ENCODE peak calls at places on chromosomes 1 and 21, in seven cellular contexts. X is stomach, U is SK-N-SH, F is A549, G is esophagus muscularis mucosa, H is tibial nerve, N is ovary. I is an unnamed sample.

GRCh38 chr1:173050865-173051264 is at the start of gene TNFSF18:
- DNase-seq in X (no peak), U (no peak), F (no peak), G (no peak), H (no peak), N (no peak), I (no peak)

GRCh38 chr1:44950892-44951291 is 35.5 kb downstream of the EIF2B3 start:
- DNase-seq in X (no peak), U (no peak), F (no peak), G (no peak), H (no peak), N (no peak), I (no peak)

GRCh38 chr21:38314534-38314933 is 57.7 kb downstream of the KCNJ15 start:
- DNase-seq in X (no peak), U (no peak), F (no peak), G (no peak), H (no peak), N (no peak), I (no peak)

GRCh38 chr1:183871568-183871967 is 66.6 kb downstream of the RGL1 start:
- DNase-seq in X (no peak), U (no peak), F (no peak), G (no peak), H (no peak), N (no peak), I (no peak)

GRCh38 chr1:15412843-15413242 is 3.2 kb downstream of the EFHD2 start:
- DNase-seq in X (peak; percentile 81), U (no peak), F (no peak), G (no peak), H (no peak), N (peak; percentile 30), I (no peak)

GRCh38 chr1:20069932-20070331 is at the start of gene PLA2G5:
- DNase-seq in X (no peak), U (no peak), F (no peak), G (peak; percentile 92), H (no peak), N (peak; percentile 64), I (peak; percentile 86)

GRCh38 chr1:66331641-66332523 is 202.1 kb upstream of the SGIP1 start:
- DNase-seq in X (peak; percentile 60), U (peak; percentile 23), F (peak; percentile 78), G (peak; percentile 93), H (peak; percentile 24), N (peak; percentile 51), I (peak; percentile 82)

GRCh38 chr1:53410100-53410541 is 49.1 kb upstream of the DMRTB1 start:
- DNase-seq in X (no peak), U (peak; percentile 79), F (no peak), G (no peak), H (no peak), N (no peak), I (peak; percentile 39)

GRCh38 chr21:32099812-32100416 is 178.9 kb downstream of the MIS18A start:
- DNase-seq in X (no peak), U (peak; percentile 40), F (no peak), G (no peak), H (no peak), N (no peak), I (no peak)

GRCh38 chr1:44236873-44237272 is 23.6 kb downstream of the DMAP1 start:
- DNase-seq in X (no peak), U (no peak), F (no peak), G (no peak), H (no peak), N (no peak), I (peak; percentile 58)

GRCh38 chr1:200379431-200379755 is 30.4 kb downstream of the ZNF281 start:
- DNase-seq in X (no peak), U (peak; percentile 7), F (peak; percentile 81), G (no peak), H (no peak), N (no peak), I (no peak)

GRCh38 chr1:158496379-158496778 is 24.4 kb downstream of the OR10R2 start:
- DNase-seq in X (no peak), U (no peak), F (no peak), G (no peak), H (no peak), N (no peak), I (no peak)

GRCh38 chr1:102550729-102551384 is 554.1 kb upstream of the OLFM3 start:
- DNase-seq in X (no peak), U (no peak), F (no peak), G (no peak), H (no peak), N (no peak), I (no peak)

GRCh38 chr1:28208818-28209441 is 23.9 kb downstream of the DNAJC8 start:
- DNase-seq in X (peak; percentile 65), U (peak; percentile 59), F (peak; percentile 42), G (no peak), H (no peak), N (no peak), I (no peak)

DNA sequence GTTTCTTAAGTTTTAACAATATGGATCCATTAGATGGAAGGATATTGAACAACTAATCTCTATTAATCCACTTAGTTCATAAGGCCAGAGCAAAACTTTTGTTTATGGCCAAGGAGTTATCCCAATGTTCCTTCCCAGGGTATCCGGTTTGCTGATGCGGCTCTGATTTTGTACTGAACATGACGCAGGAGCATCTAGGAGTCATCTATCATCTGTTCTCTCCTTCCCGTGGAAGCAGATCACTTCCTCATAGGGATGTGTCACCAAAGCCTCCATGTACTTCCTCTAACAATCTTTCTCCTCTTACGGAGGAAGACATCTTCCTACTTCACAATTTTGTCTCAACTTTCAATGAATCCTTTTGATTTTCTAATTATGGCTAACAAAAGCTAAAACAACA is 206.6 kb downstream of the APP start:
- DNase-seq in X (no peak), U (no peak), F (no peak), G (no peak), H (no peak), N (no peak), I (no peak)
- TF ChIP-seq EP300 in X (no peak), U (no peak), F (no peak), G (peak; percentile 43), H (peak; percentile 45), N (no peak), I (no peak)

GRCh38 chr21:41891132-41891531 is 12.0 kb upstream of the PRDM15 start:
- DNase-seq in X (no peak), U (no peak), F (no peak), G (no peak), H (no peak), N (no peak), I (no peak)
- H3K4me1 ChIP-seq in X (peaks cover 4% of the 10 kb centered on the region), U (no peaks in the 10 kb centered on the region), F (no peaks in the 10 kb centered on the region), G (no peaks in the 10 kb centered on the region), H (no peaks in the 10 kb centered on the region), N (peaks cover 2% of the 10 kb centered on the region), I (no peaks in the 10 kb centered on the region)

GRCh38 chr1:94799201-94799600 is 21.0 kb upstream of the SLC44A3 start:
- DNase-seq in X (no peak), U (no peak), F (no peak), G (no peak), H (no peak), N (no peak), I (no peak)

GRCh38 chr1:94803517-94804441 is 16.4 kb upstream of the SLC44A3 start:
- DNase-seq in X (no peak), U (peak; percentile 55), F (no peak), G (peak; percentile 88), H (peak; percentile 30), N (no peak), I (peak; percentile 71)

GRCh38 chr1:94804442-94804837 is 15.7 kb upstream of the SLC44A3 start:
- DNase-seq in X (no peak), U (no peak), F (no peak), G (peak; percentile 78), H (no peak), N (no peak), I (no peak)

GRCh38 chr1:94803106-94803505 is 17.1 kb upstream of the SLC44A3 start:
- DNase-seq in X (no peak), U (no peak), F (no peak), G (no peak), H (no peak), N (no peak), I (no peak)

GRCh38 chr1:94801919-94802546 is 18.1 kb upstream of the SLC44A3 start:
- DNase-seq in X (no peak), U (peak; percentile 47), F (peak; percentile 44), G (peak; percentile 87), H (no peak), N (peak; percentile 53), I (peak; percentile 77)
- TF ChIP-seq CTCF in X (peak; percentile 43), U (peak; percentile 71), F (peak; percentile 68), G (peak; percentile 69), H (peak; percentile 35), N (peak; percentile 66), I (peak; percentile 49)

DNA sequence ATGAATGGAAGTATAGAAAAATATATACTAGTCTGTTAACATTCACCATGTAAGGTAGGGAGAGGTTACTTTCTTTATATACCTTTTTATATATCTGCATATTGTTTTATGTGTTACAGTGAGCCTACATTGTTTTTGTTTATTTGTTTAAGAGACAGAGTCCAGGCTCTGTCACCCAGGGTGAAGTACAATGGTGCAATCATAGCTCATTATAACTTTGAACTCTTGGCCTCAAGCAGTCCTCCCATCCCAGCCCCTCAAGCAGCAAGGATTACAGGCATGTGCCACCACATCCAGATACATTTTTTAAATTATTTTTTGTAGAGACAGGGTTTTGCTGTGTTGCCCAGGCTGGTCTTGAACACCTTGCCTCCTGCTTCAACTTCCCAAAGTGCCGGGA is 7.4 kb upstream of the SCYL3 start:
- DNase-seq in X (no peak), U (no peak), F (no peak), G (no peak), H (no peak), N (no peak), I (no peak)
- TF ChIP-seq EP300 in X (no peak), U (no peak), F (no peak), G (no peak), H (no peak), N (no peak), I (no peak)

DNA sequence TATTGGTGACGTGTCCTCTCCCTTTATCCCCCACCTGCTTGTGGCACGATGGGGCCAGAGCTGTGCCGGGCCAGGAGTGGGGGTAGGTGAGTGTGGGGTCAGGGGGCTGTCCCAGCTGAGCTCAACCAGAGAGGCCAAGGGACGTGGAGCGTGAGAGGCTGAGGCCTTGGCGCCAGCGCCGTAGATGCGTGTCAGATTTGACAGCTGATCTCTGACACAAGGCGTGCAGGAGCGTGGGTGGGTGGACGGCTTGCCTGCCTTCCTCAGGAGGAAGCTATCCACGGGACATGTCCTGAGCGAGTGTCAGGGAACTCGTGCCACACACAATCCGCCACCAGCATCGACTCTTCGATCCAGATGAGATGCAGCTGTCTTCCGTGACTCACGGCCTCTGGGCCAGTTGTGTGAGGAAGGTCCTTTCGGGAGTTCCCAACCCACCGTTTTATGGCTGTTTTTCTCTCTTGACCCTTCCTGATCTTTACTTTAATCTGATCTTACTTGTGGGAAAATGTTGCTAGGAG is 56.7 kb downstream of the SPSB1 start:
- DNase-seq in X (no peak), U (no peak), F (no peak), G (no peak), H (no peak), N (no peak), I (no peak)
- H3K4me1 ChIP-seq in X (peaks cover 77% of the 10 kb centered on the region), U (peaks cover 17% of the 10 kb centered on the region), F (peaks cover 38% of the 10 kb centered on the region), G (peaks cover 98% of the 10 kb centered on the region), H (no peaks in the 10 kb centered on the region), N (peaks cover 25% of the 10 kb centered on the region), I (peaks cover 98% of the 10 kb centered on the region)

GRCh38 chr1:162168261-162168660 is 98.8 kb downstream of the NOS1AP start:
- DNase-seq in X (peak; percentile 90), U (no peak), F (no peak), G (no peak), H (no peak), N (no peak), I (no peak)
- TF ChIP-seq CTCF in X (no peak), U (no peak), F (no peak), G (no peak), H (no peak), N (no peak), I (no peak)

I was measured in sigmoid colon.